ENCODE peak calls at places on chromosomes 3 and 15, in five cellular contexts. G is AG09309, X is right cardiac atrium, U is psoas muscle, P is cardiac muscle cell. I is an unnamed sample.

GRCh38 chr3:121834079-121834730 is 655 bp downstream of the IQCB1 start:
- DNase-seq in G (no peak), X (no peak), U (no peak), P (peak; percentile 19), I (peak; percentile 20)

GRCh38 chr15:31031471-31032064 is 40.1 kb upstream of the MTMR10 start:
- DNase-seq in G (no peak), X (no peak), U (no peak), P (peak; percentile 49), I (no peak)

GRCh38 chr15:78049691-78050440 is 27.6 kb downstream of the TBC1D2B start:
- DNase-seq in G (peak; percentile 96), X (no peak), U (no peak), P (peak; percentile 67), I (no peak)

GRCh38 chr3:106349191-106349881 is 480.5 kb upstream of the CBLB start:
- DNase-seq in G (no peak), X (no peak), U (no peak), P (no peak), I (no peak)

GRCh38 chr3:159077860-159078259 is 276.0 kb downstream of the MFSD1 start:
- DNase-seq in G (peak; percentile 75), X (no peak), U (no peak), P (peak; percentile 58), I (no peak)

GRCh38 chr15:90619939-90620338 is 90.2 kb downstream of the CRTC3 start:
- DNase-seq in G (no peak), X (no peak), U (no peak), P (no peak), I (no peak)

GRCh38 chr3:79253704-79254103 is 514.1 kb downstream of the ROBO1 start:
- DNase-seq in G (no peak), X (no peak), U (no peak), P (peak; percentile 51), I (no peak)

GRCh38 chr3:156522673-156523072 is 32.2 kb downstream of the SSR3 start:
- DNase-seq in G (no peak), X (no peak), U (no peak), P (no peak), I (no peak)

GRCh38 chr15:40986820-40987219 is 33.5 kb downstream of the CHAC1 start:
- DNase-seq in G (no peak), X (no peak), U (no peak), P (no peak), I (no peak)

GRCh38 chr15:58546635-58547627 is 115.1 kb downstream of the LIPC start:
- DNase-seq in G (peak; percentile 76), X (peak; percentile 84), U (peak; percentile 80), P (peak; percentile 85), I (no peak)

GRCh38 chr15:71780349-71780976 is 29.9 kb upstream of the NR2E3 start:
- DNase-seq in G (peak; percentile 11), X (no peak), U (no peak), P (peak; percentile 79), I (peak; percentile 23)

GRCh38 chr3:10950476-10951294 is 41.9 kb upstream of the SLC6A1 start:
- DNase-seq in G (peak; percentile 7), X (peak; percentile 61), U (no peak), P (peak; percentile 66), I (no peak)

GRCh38 chr3:172464306-172464705 is 16.1 kb upstream of the GHSR start:
- DNase-seq in G (no peak), X (no peak), U (no peak), P (no peak), I (no peak)

GRCh38 chr15:96359772-96360498 is 29.4 kb downstream of the NR2F2 start:
- DNase-seq in G (no peak), X (peak; percentile 74), U (no peak), P (peak; percentile 42), I (no peak)

GRCh38 chr3:94522488-94522887 is 459.6 kb downstream of the NSUN3 start:
- DNase-seq in G (no peak), X (no peak), U (no peak), P (no peak), I (no peak)

GRCh38 chr15:95669146-95669922 is 661.2 kb upstream of the NR2F2 start:
- DNase-seq in G (no peak), X (no peak), U (no peak), P (peak; percentile 18), I (no peak)

GRCh38 chr3:13318626-13319470 is 101.3 kb downstream of the NUP210 start:
- DNase-seq in G (no peak), X (no peak), U (no peak), P (no peak), I (no peak)

GRCh38 chr3:179348325-179349013 is 960 bp downstream of the MFN1 start:
- DNase-seq in G (no peak), X (no peak), U (no peak), P (no peak), I (no peak)

GRCh38 chr3:194265996-194266657 is 85.0 kb downstream of the CPN2 start:
- DNase-seq in G (no peak), X (no peak), U (no peak), P (no peak), I (no peak)
- H3K4me3 ChIP-seq in G (no peak overlapping the region), X (no peak overlapping the region), U (no peak overlapping the region), P (no peak overlapping the region), I (no peak overlapping the region)

GRCh38 chr15:87707581-87708130 is 548.9 kb downstream of the NTRK3 start:
- DNase-seq in G (no peak), X (no peak), U (no peak), P (no peak), I (no peak)
- H3K4me3 ChIP-seq in G (no peak overlapping the region), X (no peak overlapping the region), U (no peak overlapping the region), P (no peak overlapping the region), I (no peak overlapping the region)

GRCh38 chr3:31254483-31254882 is 278.2 kb upstream of the STT3B start:
- DNase-seq in G (no peak), X (no peak), U (no peak), P (no peak), I (no peak)
- H3K4me3 ChIP-seq in G (no peak overlapping the region), X (no peak overlapping the region), U (no peak overlapping the region), P (no peak overlapping the region), I (no peak overlapping the region)

GRCh38 chr3:175672119-175672689 is 813.1 kb downstream of the NAALADL2 start:
- DNase-seq in G (peak; percentile 47), X (no peak), U (no peak), P (peak; percentile 42), I (no peak)
- H3K4me3 ChIP-seq in G (peak overlapping the region; percentile 27), X (peak overlapping the region; percentile 64), U (peak overlapping the region; percentile 41), P (no peak overlapping the region), I (peak overlapping the region; percentile 20)

GRCh38 chr3:177493091-177493490 is 295.8 kb upstream of the TBL1XR1 start:
- DNase-seq in G (no peak), X (no peak), U (no peak), P (no peak), I (no peak)

GRCh38 chr3:177494216-177494615 is 296.9 kb upstream of the TBL1XR1 start:
- DNase-seq in G (no peak), X (no peak), U (no peak), P (no peak), I (no peak)

GRCh38 chr3:177488740-177489139 is 291.5 kb upstream of the TBL1XR1 start:
- DNase-seq in G (no peak), X (no peak), U (no peak), P (no peak), I (no peak)

GRCh38 chr3:177490626-177491025 is 293.3 kb upstream of the TBL1XR1 start:
- DNase-seq in G (no peak), X (no peak), U (no peak), P (no peak), I (no peak)

DNA sequence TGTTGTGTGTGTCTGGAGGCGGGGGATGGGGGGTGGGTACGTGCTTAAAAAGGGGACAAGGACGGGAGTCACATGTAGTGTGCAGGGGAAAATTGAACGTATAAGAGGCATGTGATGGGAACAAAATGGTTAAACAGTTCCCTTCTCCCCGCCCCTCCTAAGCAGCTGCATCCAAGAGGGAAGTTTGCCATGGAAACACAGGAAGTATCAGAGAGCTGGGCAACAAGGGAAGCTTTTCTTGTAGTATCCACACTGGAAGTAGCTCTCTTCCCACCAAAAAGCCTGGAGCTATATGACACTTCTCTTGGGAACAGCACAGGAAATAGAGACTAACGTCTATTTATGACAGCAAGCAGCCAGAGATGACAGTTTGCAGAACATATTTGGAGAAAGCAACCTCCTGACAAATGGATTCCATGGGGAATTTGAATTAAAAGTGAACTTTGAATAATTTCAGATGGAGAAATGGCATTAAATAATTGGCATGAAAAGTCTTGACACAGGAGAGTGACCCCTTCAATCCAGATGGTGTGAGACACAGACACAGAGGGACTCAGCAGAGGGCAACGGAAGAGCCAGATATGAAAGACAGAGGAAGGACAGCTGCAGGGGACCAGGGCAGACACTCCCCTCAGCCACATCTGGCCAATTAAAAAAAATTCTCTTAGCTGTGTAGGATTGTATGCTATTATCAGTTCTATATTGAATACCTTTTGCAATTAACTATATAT is 294.2 kb upstream of the TBL1XR1 start:
- DNase-seq in G (no peak), X (no peak), U (no peak), P (peak; percentile 74), I (no peak)
- H3K4me3 ChIP-seq in G (no peak overlapping the region), X (no peak overlapping the region), U (no peak overlapping the region), P (no peak overlapping the region), I (no peak overlapping the region)

DNA sequence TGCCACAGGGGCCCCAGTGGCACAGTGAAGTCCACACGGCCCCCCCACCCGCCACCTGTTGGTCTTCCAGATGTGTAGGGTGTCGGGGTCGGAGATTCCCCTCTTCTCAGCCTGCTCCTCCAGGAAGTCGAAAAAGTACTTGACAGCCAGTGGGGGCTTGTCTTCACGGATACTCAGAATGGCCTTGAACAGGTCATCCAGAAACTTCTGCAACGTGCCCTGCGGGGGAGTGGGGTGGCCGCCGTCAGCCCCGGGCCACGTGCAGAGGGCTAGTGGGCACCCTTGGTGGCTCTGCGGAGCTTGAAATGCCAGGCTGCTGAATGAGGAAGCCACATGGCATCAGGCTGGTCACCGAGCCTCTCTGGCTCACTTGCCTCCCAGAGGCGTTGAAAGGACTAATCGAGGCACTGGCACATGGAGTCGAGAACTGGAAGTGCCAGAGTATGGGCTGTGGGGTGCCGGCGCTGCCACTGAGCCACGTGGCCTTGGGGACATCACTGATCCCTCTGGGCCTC is 16.6 kb downstream of the H1-8 start:
- DNase-seq in G (no peak), X (peak; percentile 53), U (peak; percentile 46), P (no peak), I (no peak)
- H3K4me3 ChIP-seq in G (no peak overlapping the region), X (no peak overlapping the region), U (no peak overlapping the region), P (no peak overlapping the region), I (no peak overlapping the region)

DNA sequence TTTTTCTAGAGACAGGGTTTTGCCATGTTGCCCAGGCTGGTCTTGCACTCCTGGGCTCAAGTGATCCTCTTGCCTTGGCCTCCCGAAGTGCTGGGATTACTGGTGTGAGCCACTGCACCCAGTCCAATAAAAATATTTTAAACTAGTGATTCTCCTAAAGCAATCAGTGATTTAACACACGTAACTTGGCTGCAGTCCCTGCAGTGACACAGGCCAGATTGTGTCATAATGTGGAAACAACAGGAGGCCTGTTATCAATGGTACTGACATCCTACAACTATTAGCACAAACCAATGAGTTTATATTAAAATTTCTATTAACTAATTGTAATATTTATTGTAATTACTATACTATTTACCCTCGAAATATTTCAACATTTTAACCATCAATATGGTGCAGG is 1.6 kb upstream of the SEC61A1 start:
- DNase-seq in G (no peak), X (no peak), U (no peak), P (peak; percentile 45), I (peak; percentile 48)
- H3K4me3 ChIP-seq in G (no peak overlapping the region), X (no peak overlapping the region), U (no peak overlapping the region), P (no peak overlapping the region), I (no peak overlapping the region)